ENCODE peak calls at places on chromosomes 2 and 18, in nine cellular contexts. One of them, this sample, is unnamed.
A peak's percentile ranks its signal among the peaks of the same experiment; 100 is the strongest.

GRCh38 chr2:190466819-190467444 is 58.8 kb downstream of the MFSD6 start:
- DNase-seq in colonic mucosa: no peak
- DNase-seq in CD8-positive, alpha-beta T cell: no peak
- DNase-seq in right lobe of liver: no peak
- DNase-seq in left ventricle myocardium inferior: no peak
- DNase-seq in hepatocyte: no peak
- DNase-seq in kidney: no peak
- DNase-seq in thoracic aorta: no peak
- DNase-seq in fibroblast of lung: peak; percentile 26
- DNase-seq in this sample: no peak

GRCh38 chr18:11817229-11817628 is 34.0 kb upstream of the CHMP1B start:
- DNase-seq in colonic mucosa: no peak
- DNase-seq in CD8-positive, alpha-beta T cell: no peak
- DNase-seq in right lobe of liver: no peak
- DNase-seq in left ventricle myocardium inferior: no peak
- DNase-seq in hepatocyte: no peak
- DNase-seq in kidney: no peak
- DNase-seq in thoracic aorta: no peak
- DNase-seq in fibroblast of lung: no peak
- DNase-seq in this sample: no peak

GRCh38 chr2:162885281-162886070 is 46.9 kb upstream of the KCNH7 start:
- DNase-seq in colonic mucosa: no peak
- DNase-seq in CD8-positive, alpha-beta T cell: no peak
- DNase-seq in right lobe of liver: no peak
- DNase-seq in left ventricle myocardium inferior: no peak
- DNase-seq in hepatocyte: no peak
- DNase-seq in kidney: no peak
- DNase-seq in thoracic aorta: no peak
- DNase-seq in fibroblast of lung: no peak
- DNase-seq in this sample: no peak

GRCh38 chr2:25116956-25117355 is 51.4 kb downstream of the POMC start:
- DNase-seq in colonic mucosa: no peak
- DNase-seq in CD8-positive, alpha-beta T cell: no peak
- DNase-seq in right lobe of liver: no peak
- DNase-seq in left ventricle myocardium inferior: no peak
- DNase-seq in hepatocyte: no peak
- DNase-seq in kidney: no peak
- DNase-seq in thoracic aorta: no peak
- DNase-seq in fibroblast of lung: no peak
- DNase-seq in this sample: no peak

GRCh38 chr2:12738112-12738485 is 21.4 kb downstream of the TRIB2 start:
- DNase-seq in colonic mucosa: no peak
- DNase-seq in CD8-positive, alpha-beta T cell: no peak
- DNase-seq in right lobe of liver: no peak
- DNase-seq in left ventricle myocardium inferior: no peak
- DNase-seq in hepatocyte: no peak
- DNase-seq in kidney: no peak
- DNase-seq in thoracic aorta: no peak
- DNase-seq in fibroblast of lung: peak; percentile 79
- DNase-seq in this sample: no peak

GRCh38 chr18:58803978-58804377 is 60.7 kb upstream of the ZNF532 start:
- DNase-seq in colonic mucosa: no peak
- DNase-seq in CD8-positive, alpha-beta T cell: no peak
- DNase-seq in right lobe of liver: no peak
- DNase-seq in left ventricle myocardium inferior: no peak
- DNase-seq in hepatocyte: no peak
- DNase-seq in kidney: no peak
- DNase-seq in thoracic aorta: no peak
- DNase-seq in fibroblast of lung: no peak
- DNase-seq in this sample: no peak

GRCh38 chr18:12038661-12039417 is 54.8 kb upstream of the ANKRD62 start:
- DNase-seq in colonic mucosa: peak; percentile 84
- DNase-seq in CD8-positive, alpha-beta T cell: peak; percentile 41
- DNase-seq in right lobe of liver: peak; percentile 91
- DNase-seq in left ventricle myocardium inferior: peak; percentile 86
- DNase-seq in hepatocyte: peak; percentile 88
- DNase-seq in kidney: peak; percentile 92
- DNase-seq in thoracic aorta: peak; percentile 23
- DNase-seq in fibroblast of lung: peak; percentile 68
- DNase-seq in this sample: peak; percentile 82

GRCh38 chr2:175097297-175097696 is 70.7 kb downstream of the ATF2 start:
- DNase-seq in colonic mucosa: no peak
- DNase-seq in CD8-positive, alpha-beta T cell: no peak
- DNase-seq in right lobe of liver: no peak
- DNase-seq in left ventricle myocardium inferior: no peak
- DNase-seq in hepatocyte: no peak
- DNase-seq in kidney: no peak
- DNase-seq in thoracic aorta: no peak
- DNase-seq in fibroblast of lung: peak; percentile 91
- DNase-seq in this sample: no peak

GRCh38 chr18:62505669-62506494 is 16.9 kb upstream of the ZCCHC2 start:
- DNase-seq in colonic mucosa: no peak
- DNase-seq in CD8-positive, alpha-beta T cell: no peak
- DNase-seq in right lobe of liver: no peak
- DNase-seq in left ventricle myocardium inferior: no peak
- DNase-seq in hepatocyte: no peak
- DNase-seq in kidney: no peak
- DNase-seq in thoracic aorta: no peak
- DNase-seq in fibroblast of lung: no peak
- DNase-seq in this sample: no peak

GRCh38 chr2:202542142-202542541 is 92.6 kb upstream of the FAM117B start:
- DNase-seq in colonic mucosa: no peak
- DNase-seq in CD8-positive, alpha-beta T cell: no peak
- DNase-seq in right lobe of liver: no peak
- DNase-seq in left ventricle myocardium inferior: no peak
- DNase-seq in hepatocyte: peak; percentile 34
- DNase-seq in kidney: no peak
- DNase-seq in thoracic aorta: no peak
- DNase-seq in fibroblast of lung: no peak
- DNase-seq in this sample: no peak

GRCh38 chr2:173999272-173999671 is 34.1 kb upstream of the SP3 start:
- DNase-seq in colonic mucosa: no peak
- DNase-seq in CD8-positive, alpha-beta T cell: no peak
- DNase-seq in right lobe of liver: peak; percentile 64
- DNase-seq in left ventricle myocardium inferior: no peak
- DNase-seq in hepatocyte: no peak
- DNase-seq in kidney: no peak
- DNase-seq in thoracic aorta: no peak
- DNase-seq in fibroblast of lung: peak; percentile 27
- DNase-seq in this sample: no peak

GRCh38 chr2:16717477-16717876 is 51.8 kb upstream of the CYRIA start:
- DNase-seq in colonic mucosa: no peak
- DNase-seq in CD8-positive, alpha-beta T cell: no peak
- DNase-seq in right lobe of liver: no peak
- DNase-seq in left ventricle myocardium inferior: no peak
- DNase-seq in hepatocyte: no peak
- DNase-seq in kidney: no peak
- DNase-seq in thoracic aorta: no peak
- DNase-seq in fibroblast of lung: no peak
- DNase-seq in this sample: no peak

GRCh38 chr2:127196998-127197397 is 23.1 kb downstream of the CYP27C1 start:
- DNase-seq in colonic mucosa: no peak
- DNase-seq in CD8-positive, alpha-beta T cell: no peak
- DNase-seq in right lobe of liver: no peak
- DNase-seq in left ventricle myocardium inferior: no peak
- DNase-seq in hepatocyte: no peak
- DNase-seq in kidney: no peak
- DNase-seq in thoracic aorta: no peak
- DNase-seq in fibroblast of lung: no peak
- DNase-seq in this sample: no peak

GRCh38 chr2:44429034-44429433 is 67.3 kb downstream of the CAMKMT start:
- DNase-seq in colonic mucosa: no peak
- DNase-seq in CD8-positive, alpha-beta T cell: no peak
- DNase-seq in right lobe of liver: no peak
- DNase-seq in left ventricle myocardium inferior: no peak
- DNase-seq in hepatocyte: no peak
- DNase-seq in kidney: no peak
- DNase-seq in thoracic aorta: no peak
- DNase-seq in fibroblast of lung: peak; percentile 23
- DNase-seq in this sample: no peak

GRCh38 chr2:199136681-199137080 is 321.1 kb downstream of the SATB2 start:
- DNase-seq in colonic mucosa: peak; percentile 27
- DNase-seq in CD8-positive, alpha-beta T cell: no peak
- DNase-seq in right lobe of liver: no peak
- DNase-seq in left ventricle myocardium inferior: no peak
- DNase-seq in hepatocyte: peak; percentile 48
- DNase-seq in kidney: peak; percentile 48
- DNase-seq in thoracic aorta: no peak
- DNase-seq in fibroblast of lung: peak; percentile 87
- DNase-seq in this sample: no peak

GRCh38 chr18:1036926-1037325 is 132.3 kb downstream of the ADCYAP1 start:
- DNase-seq in colonic mucosa: no peak
- DNase-seq in CD8-positive, alpha-beta T cell: no peak
- DNase-seq in right lobe of liver: no peak
- DNase-seq in left ventricle myocardium inferior: no peak
- DNase-seq in hepatocyte: no peak
- DNase-seq in kidney: no peak
- DNase-seq in thoracic aorta: no peak
- DNase-seq in fibroblast of lung: no peak
- DNase-seq in this sample: no peak

GRCh38 chr2:234699456-234699855 is 202.6 kb upstream of the ARL4C start:
- DNase-seq in colonic mucosa: no peak
- DNase-seq in CD8-positive, alpha-beta T cell: no peak
- DNase-seq in right lobe of liver: no peak
- DNase-seq in left ventricle myocardium inferior: no peak
- DNase-seq in hepatocyte: no peak
- DNase-seq in kidney: no peak
- DNase-seq in thoracic aorta: no peak
- DNase-seq in fibroblast of lung: no peak
- DNase-seq in this sample: no peak

GRCh38 chr2:67658820-67659219 is 261.7 kb downstream of the ETAA1 start:
- DNase-seq in colonic mucosa: no peak
- DNase-seq in CD8-positive, alpha-beta T cell: no peak
- DNase-seq in right lobe of liver: no peak
- DNase-seq in left ventricle myocardium inferior: no peak
- DNase-seq in hepatocyte: no peak
- DNase-seq in kidney: no peak
- DNase-seq in thoracic aorta: no peak
- DNase-seq in fibroblast of lung: no peak
- DNase-seq in this sample: no peak

GRCh38 chr2:229409751-229410181 is 138.7 kb upstream of the PID1 start:
- DNase-seq in colonic mucosa: no peak
- DNase-seq in CD8-positive, alpha-beta T cell: no peak
- DNase-seq in right lobe of liver: no peak
- DNase-seq in left ventricle myocardium inferior: no peak
- DNase-seq in hepatocyte: no peak
- DNase-seq in kidney: no peak
- DNase-seq in thoracic aorta: no peak
- DNase-seq in fibroblast of lung: no peak
- DNase-seq in this sample: no peak

GRCh38 chr18:44324361-44324760 is 356.3 kb upstream of the SETBP1 start:
- DNase-seq in colonic mucosa: no peak
- DNase-seq in CD8-positive, alpha-beta T cell: no peak
- DNase-seq in right lobe of liver: no peak
- DNase-seq in left ventricle myocardium inferior: no peak
- DNase-seq in hepatocyte: no peak
- DNase-seq in kidney: no peak
- DNase-seq in thoracic aorta: no peak
- DNase-seq in fibroblast of lung: no peak
- DNase-seq in this sample: no peak
- H3K9me3 ChIP-seq in colonic mucosa: no peaks in the 10 kb centered on the region
- H3K9me3 ChIP-seq in CD8-positive, alpha-beta T cell: no peaks in the 10 kb centered on the region
- H3K9me3 ChIP-seq in right lobe of liver: no peaks in the 10 kb centered on the region
- H3K9me3 ChIP-seq in left ventricle myocardium inferior: no peaks in the 10 kb centered on the region
- H3K9me3 ChIP-seq in hepatocyte: no peaks in the 10 kb centered on the region
- H3K9me3 ChIP-seq in kidney: no peaks in the 10 kb centered on the region
- H3K9me3 ChIP-seq in thoracic aorta: no peaks in the 10 kb centered on the region
- H3K9me3 ChIP-seq in fibroblast of lung: no peaks in the 10 kb centered on the region
- H3K9me3 ChIP-seq in this sample: no peaks in the 10 kb centered on the region

DNA sequence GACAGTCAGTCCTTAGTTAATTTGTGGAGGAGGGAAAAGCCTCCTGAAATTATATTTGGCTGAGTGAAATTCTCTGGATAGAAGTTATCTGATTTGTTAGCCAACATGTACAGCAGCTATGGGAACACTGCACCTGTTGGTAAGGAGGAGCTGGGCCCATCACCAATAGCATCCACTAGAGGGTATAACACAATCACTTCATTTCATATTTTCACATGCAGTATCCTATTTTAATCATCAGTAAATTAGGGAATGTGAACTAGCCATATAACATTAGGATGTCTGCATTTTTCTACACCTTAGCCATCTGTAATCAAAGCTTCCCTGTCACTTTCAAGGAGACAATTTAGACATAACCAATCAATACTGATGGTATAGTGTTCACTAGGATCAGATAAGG is 818.4 kb upstream of the CDH2 start:
- DNase-seq in colonic mucosa: no peak
- DNase-seq in CD8-positive, alpha-beta T cell: no peak
- DNase-seq in right lobe of liver: no peak
- DNase-seq in left ventricle myocardium inferior: no peak
- DNase-seq in hepatocyte: no peak
- DNase-seq in kidney: no peak
- DNase-seq in thoracic aorta: no peak
- DNase-seq in fibroblast of lung: no peak
- DNase-seq in this sample: no peak
- TF ChIP-seq CTCF in colonic mucosa: no peak
- TF ChIP-seq CTCF in CD8-positive, alpha-beta T cell: no peak
- TF ChIP-seq CTCF in right lobe of liver: no peak
- TF ChIP-seq CTCF in left ventricle myocardium inferior: no peak
- TF ChIP-seq CTCF in hepatocyte: peak; percentile 13
- TF ChIP-seq CTCF in kidney: no peak
- TF ChIP-seq CTCF in thoracic aorta: no peak
- TF ChIP-seq CTCF in fibroblast of lung: peak; percentile 31
- TF ChIP-seq CTCF in this sample: no peak

DNA sequence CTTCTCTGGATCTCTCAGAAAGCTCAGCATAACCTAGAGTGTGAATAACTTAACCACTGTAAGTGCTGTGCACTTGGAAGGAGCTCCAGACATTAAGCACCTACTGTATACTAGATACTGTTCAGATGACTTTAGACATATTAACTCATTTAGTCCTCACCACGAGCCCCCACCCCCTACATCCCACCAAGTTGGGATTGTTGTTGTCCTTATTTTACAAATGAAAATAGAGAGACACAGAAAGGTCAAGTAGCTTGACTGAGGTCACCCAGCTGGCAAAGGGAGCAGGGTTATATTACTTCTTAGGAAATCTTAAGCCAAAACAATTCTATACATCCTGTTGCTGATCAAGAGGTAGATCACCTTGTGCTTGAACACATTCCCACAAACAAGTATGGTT is 234.2 kb upstream of the SMAD2 start:
- DNase-seq in colonic mucosa: no peak
- DNase-seq in CD8-positive, alpha-beta T cell: no peak
- DNase-seq in right lobe of liver: no peak
- DNase-seq in left ventricle myocardium inferior: no peak
- DNase-seq in hepatocyte: no peak
- DNase-seq in kidney: no peak
- DNase-seq in thoracic aorta: no peak
- DNase-seq in fibroblast of lung: no peak
- DNase-seq in this sample: no peak
- H3K4me1 ChIP-seq in colonic mucosa: peaks cover 5% of the 10 kb centered on the region
- H3K4me1 ChIP-seq in CD8-positive, alpha-beta T cell: no peaks in the 10 kb centered on the region
- H3K4me1 ChIP-seq in right lobe of liver: peaks cover 7% of the 10 kb centered on the region
- H3K4me1 ChIP-seq in left ventricle myocardium inferior: peaks cover 59% of the 10 kb centered on the region
- H3K4me1 ChIP-seq in hepatocyte: peaks cover 57% of the 10 kb centered on the region
- H3K4me1 ChIP-seq in kidney: peaks cover 9% of the 10 kb centered on the region
- H3K4me1 ChIP-seq in thoracic aorta: peaks cover 6% of the 10 kb centered on the region
- H3K4me1 ChIP-seq in fibroblast of lung: peaks cover 2% of the 10 kb centered on the region
- H3K4me1 ChIP-seq in this sample: peaks cover 3% of the 10 kb centered on the region

DNA sequence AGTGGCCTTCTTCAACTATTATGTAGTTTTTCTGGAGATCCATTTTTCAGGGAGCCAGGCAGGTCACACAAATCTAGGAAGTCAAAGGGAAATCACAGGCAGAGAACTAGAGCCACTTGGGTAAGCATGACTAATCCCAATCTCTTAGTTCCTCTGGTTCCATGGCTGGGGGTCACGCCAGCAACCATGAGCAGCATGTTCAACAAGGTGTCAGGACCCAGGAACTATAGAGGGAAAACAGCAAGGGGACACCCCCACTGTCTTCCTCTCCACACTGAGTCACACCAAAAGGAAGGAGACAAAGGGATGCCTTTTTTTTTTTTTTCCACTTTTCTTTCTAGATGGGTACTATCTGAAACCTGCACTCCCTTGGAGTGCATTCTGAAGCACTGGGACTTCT is 250.9 kb downstream of the OTX1 start:
- DNase-seq in colonic mucosa: no peak
- DNase-seq in CD8-positive, alpha-beta T cell: no peak
- DNase-seq in right lobe of liver: no peak
- DNase-seq in left ventricle myocardium inferior: no peak
- DNase-seq in hepatocyte: no peak
- DNase-seq in kidney: no peak
- DNase-seq in thoracic aorta: no peak
- DNase-seq in fibroblast of lung: no peak
- DNase-seq in this sample: no peak
- H3K9me3 ChIP-seq in colonic mucosa: no peaks in the 10 kb centered on the region
- H3K9me3 ChIP-seq in CD8-positive, alpha-beta T cell: peaks cover 27% of the 10 kb centered on the region
- H3K9me3 ChIP-seq in right lobe of liver: peaks cover 17% of the 10 kb centered on the region
- H3K9me3 ChIP-seq in left ventricle myocardium inferior: peaks cover 68% of the 10 kb centered on the region
- H3K9me3 ChIP-seq in hepatocyte: peaks cover 14% of the 10 kb centered on the region
- H3K9me3 ChIP-seq in kidney: peaks cover 67% of the 10 kb centered on the region
- H3K9me3 ChIP-seq in thoracic aorta: peaks cover 37% of the 10 kb centered on the region
- H3K9me3 ChIP-seq in fibroblast of lung: no peaks in the 10 kb centered on the region
- H3K9me3 ChIP-seq in this sample: peaks cover 14% of the 10 kb centered on the region

This sample was measured in psoas muscle.